ENCODE peak calls at places on chromosomes 2 and 18, in nine cellular contexts. A, C, I, M, T, B, O, L and W are unnamed samples. For H3K4me1, the result is how much of the 10 kb centered on the place peaks cover.

GRCh38 chr18:74963820-74964446 is 245.0 kb downstream of the PTGR3 start:
- DNase-seq in A (peak), C (peak), I (no peak), M (peak), T (peak), B (peak), O (peak), L (peak), W (peak)

GRCh38 chr2:79235135-79235534 is 75.6 kb upstream of the REG3A start:
- DNase-seq in A (no peak), C (no peak), I (no peak), M (peak), T (no peak), B (no peak), O (no peak), L (no peak), W (peak)

GRCh38 chr2:79487371-79487770 is 25.5 kb upstream of the CTNNA2 start:
- DNase-seq in A (no peak), C (no peak), I (no peak), M (no peak), T (no peak), B (no peak), O (no peak), L (no peak), W (no peak)

GRCh38 chr2:104504331-104505073 is 349.4 kb upstream of the POU3F3 start:
- DNase-seq in A (no peak), C (no peak), I (no peak), M (no peak), T (no peak), B (no peak), O (no peak), L (no peak), W (peak)

GRCh38 chr2:108627911-108628567 is 91.2 kb upstream of the RANBP2 start:
- DNase-seq in A (no peak), C (no peak), I (no peak), M (no peak), T (no peak), B (no peak), O (peak), L (no peak), W (no peak)

GRCh38 chr2:23327897-23328296 is 57.1 kb upstream of the KLHL29 start:
- DNase-seq in A (no peak), C (no peak), I (no peak), M (no peak), T (no peak), B (no peak), O (no peak), L (no peak), W (peak)

GRCh38 chr2:37181726-37182684 is 6.5 kb downstream of the SULT6B1 start:
- DNase-seq in A (no peak), C (peak), I (no peak), M (no peak), T (peak), B (no peak), O (no peak), L (peak), W (no peak)

GRCh38 chr2:73291093-73291460 is 2.3 kb downstream of the EGR4 start:
- DNase-seq in A (no peak), C (peak), I (peak), M (peak), T (peak), B (peak), O (peak), L (peak), W (peak)

GRCh38 chr2:173588931-173589369 is 234.3 kb downstream of the CDCA7 start:
- DNase-seq in A (no peak), C (no peak), I (no peak), M (no peak), T (no peak), B (peak), O (no peak), L (no peak), W (no peak)

GRCh38 chr2:39615675-39616074 is 50.0 kb upstream of the TMEM178A start:
- DNase-seq in A (no peak), C (no peak), I (no peak), M (peak), T (no peak), B (no peak), O (no peak), L (no peak), W (no peak)

GRCh38 chr18:22559414-22560282 is 141.9 kb upstream of the CTAGE1 start:
- DNase-seq in A (no peak), C (peak), I (peak), M (peak), T (peak), B (peak), O (peak), L (peak), W (peak)

GRCh38 chr18:71304856-71305255 is 1016.0 kb downstream of the SOCS6 start:
- DNase-seq in A (no peak), C (no peak), I (no peak), M (peak), T (no peak), B (no peak), O (no peak), L (no peak), W (peak)

GRCh38 chr2:134231965-134232340 is 21.9 kb upstream of the MGAT5 start:
- DNase-seq in A (no peak), C (no peak), I (no peak), M (no peak), T (peak), B (peak), O (no peak), L (peak), W (no peak)

GRCh38 chr2:191304939-191305875 is 60.0 kb downstream of the MYO1B start:
- DNase-seq in A (no peak), C (peak), I (no peak), M (peak), T (peak), B (no peak), O (no peak), L (peak), W (no peak)

GRCh38 chr2:101806123-101806522 is 108.6 kb downstream of the MAP4K4 start:
- DNase-seq in A (peak), C (no peak), I (no peak), M (no peak), T (peak), B (peak), O (no peak), L (peak), W (peak)

GRCh38 chr18:3350566-3351527 is 88.9 kb downstream of the MYL12B start:
- DNase-seq in A (peak), C (no peak), I (no peak), M (no peak), T (no peak), B (peak), O (no peak), L (peak), W (no peak)

GRCh38 chr2:215059724-215060123 is 78.7 kb downstream of the ABCA12 start:
- DNase-seq in A (no peak), C (no peak), I (no peak), M (no peak), T (peak), B (no peak), O (no peak), L (no peak), W (no peak)

GRCh38 chr2:236748801-236749200 is 179.2 kb downstream of the ACKR3 start:
- DNase-seq in A (no peak), C (no peak), I (peak), M (peak), T (no peak), B (no peak), O (no peak), L (no peak), W (no peak)

GRCh38 chr2:48026865-48027264 is 120.6 kb upstream of the FBXO11 start:
- DNase-seq in A (no peak), C (no peak), I (no peak), M (no peak), T (no peak), B (no peak), O (no peak), L (no peak), W (no peak)

GRCh38 chr2:100865819-100866462 is 46.0 kb downstream of the NPAS2 start:
- DNase-seq in A (no peak), C (peak), I (no peak), M (no peak), T (peak), B (peak), O (no peak), L (peak), W (peak)

GRCh38 chr18:55877321-55877720 is 289.3 kb upstream of the TCF4 start:
- DNase-seq in A (no peak), C (no peak), I (no peak), M (no peak), T (no peak), B (no peak), O (no peak), L (no peak), W (no peak)

GRCh38 chr2:30003128-30003527 is 81.7 kb upstream of the ALK start:
- DNase-seq in A (no peak), C (no peak), I (no peak), M (no peak), T (no peak), B (no peak), O (no peak), L (no peak), W (no peak)

GRCh38 chr2:213723707-213724106 is 439.4 kb downstream of the SPAG16 start:
- DNase-seq in A (no peak), C (no peak), I (no peak), M (no peak), T (peak), B (peak), O (peak), L (no peak), W (no peak)

GRCh38 chr2:170715932-170716777 is 1.0 kb downstream of the SP5 start:
- DNase-seq in A (no peak), C (no peak), I (peak), M (peak), T (no peak), B (no peak), O (no peak), L (no peak), W (peak)

GRCh38 chr2:28643911-28644334 is 107.7 kb upstream of the PPP1CB start:
- DNase-seq in A (no peak), C (peak), I (no peak), M (no peak), T (peak), B (peak), O (no peak), L (peak), W (no peak)

GRCh38 chr2:215782271-215782670 is 231.1 kb downstream of the MREG start:
- DNase-seq in A (no peak), C (no peak), I (no peak), M (no peak), T (no peak), B (no peak), O (no peak), L (no peak), W (no peak)

GRCh38 chr2:3464401-3465005 is 54.8 kb downstream of the ADI1 start:
- DNase-seq in A (no peak), C (no peak), I (no peak), M (no peak), T (no peak), B (no peak), O (no peak), L (no peak), W (no peak)

GRCh38 chr2:112658301-112658700 is 12.6 kb downstream of the SLC20A1 start:
- DNase-seq in A (no peak), C (no peak), I (no peak), M (no peak), T (no peak), B (no peak), O (no peak), L (no peak), W (no peak)

GRCh38 chr2:45380131-45380836 is 230.8 kb downstream of the SRBD1 start:
- DNase-seq in A (no peak), C (peak), I (no peak), M (no peak), T (peak), B (peak), O (no peak), L (peak), W (no peak)

GRCh38 chr2:129067070-129067469 is 748.4 kb upstream of the HS6ST1 start:
- DNase-seq in A (no peak), C (no peak), I (no peak), M (no peak), T (no peak), B (no peak), O (no peak), L (no peak), W (no peak)

GRCh38 chr2:219542931-219543595 is 546 bp downstream of the CHPF start:
- DNase-seq in A (no peak), C (peak), I (no peak), M (peak), T (peak), B (peak), O (peak), L (peak), W (no peak)

GRCh38 chr2:96920801-96921560 is 51.1 kb upstream of the SEMA4C start:
- DNase-seq in A (no peak), C (no peak), I (no peak), M (no peak), T (no peak), B (no peak), O (no peak), L (no peak), W (no peak)

GRCh38 chr2:206968139-206969086 is 29.1 kb downstream of the CPO start:
- DNase-seq in A (no peak), C (no peak), I (no peak), M (no peak), T (peak), B (peak), O (no peak), L (peak), W (no peak)

DNA sequence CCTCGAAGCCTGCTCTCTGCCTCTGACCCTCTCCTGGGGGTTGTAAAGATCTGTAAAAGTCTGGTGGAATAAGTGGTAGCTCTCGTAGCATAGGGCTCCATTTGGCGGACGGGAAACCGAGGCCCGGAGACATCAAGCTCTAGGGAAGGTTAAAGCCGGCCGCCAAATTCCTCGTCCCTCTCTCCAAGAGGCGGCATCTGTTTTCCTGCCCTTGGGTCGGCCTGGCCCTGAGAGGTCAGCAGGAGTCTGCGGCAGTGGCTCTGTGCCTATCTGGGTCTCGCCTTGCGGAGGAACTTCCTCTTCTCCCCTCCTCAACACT is 72.4 kb downstream of the TEX51 start:
- DNase-seq in A (no peak), C (no peak), I (peak), M (no peak), T (no peak), B (no peak), O (no peak), L (no peak), W (no peak)
- H3K9ac ChIP-seq in A (no peak), C (no peak), I (no peak), M (no peak), T (no peak), B (no peak), O (no peak), L (no peak), W (no peak)

GRCh38 chr2:71499691-71500090 is 46.3 kb downstream of the DYSF start:
- DNase-seq in A (no peak), C (no peak), I (no peak), M (no peak), T (no peak), B (no peak), O (no peak), L (no peak), W (peak)
- H3K4me1 ChIP-seq in A (half or more), C (under half), I (under half), M (under half), T (under half), B (under half), O (under half), L (under half), W (under half)

GRCh38 chr18:48100712-48101165 is 170.3 kb upstream of the SMAD2 start:
- DNase-seq in A (no peak), C (no peak), I (peak), M (peak), T (no peak), B (no peak), O (no peak), L (no peak), W (peak)
- H3K4me3 ChIP-seq in A (no peak), C (no peak), I (no peak), M (no peak), T (no peak), B (no peak), O (no peak), L (no peak), W (no peak)

GRCh38 chr2:229130522-229130921 is 140.6 kb downstream of the PID1 start:
- DNase-seq in A (no peak), C (no peak), I (no peak), M (no peak), T (peak), B (no peak), O (no peak), L (no peak), W (no peak)

GRCh38 chr2:229133155-229133772 is 137.8 kb downstream of the PID1 start:
- DNase-seq in A (peak), C (peak), I (no peak), M (peak), T (peak), B (peak), O (no peak), L (peak), W (no peak)

GRCh38 chr2:229127471-229127870 is 143.6 kb downstream of the PID1 start:
- DNase-seq in A (no peak), C (no peak), I (no peak), M (no peak), T (no peak), B (no peak), O (no peak), L (no peak), W (no peak)

GRCh38 chr2:229129738-229130371 is 141.2 kb downstream of the PID1 start:
- DNase-seq in A (no peak), C (peak), I (no peak), M (no peak), T (no peak), B (peak), O (no peak), L (peak), W (peak)

GRCh38 chr2:229132236-229132635 is 138.9 kb downstream of the PID1 start:
- DNase-seq in A (no peak), C (no peak), I (no peak), M (no peak), T (no peak), B (no peak), O (no peak), L (no peak), W (no peak)
- H3K9ac ChIP-seq in A (no peak), C (no peak), I (no peak), M (no peak), T (no peak), B (no peak), O (no peak), L (no peak), W (no peak)

GRCh38 chr18:79467126-79467525 is 71.4 kb downstream of the NFATC1 start:
- DNase-seq in A (no peak), C (no peak), I (no peak), M (no peak), T (no peak), B (no peak), O (no peak), L (no peak), W (no peak)

GRCh38 chr18:79469309-79469708 is 73.6 kb downstream of the NFATC1 start:
- DNase-seq in A (no peak), C (no peak), I (no peak), M (no peak), T (no peak), B (no peak), O (no peak), L (no peak), W (no peak)

GRCh38 chr18:79463424-79463960 is 67.8 kb downstream of the NFATC1 start:
- DNase-seq in A (no peak), C (no peak), I (no peak), M (no peak), T (no peak), B (no peak), O (no peak), L (no peak), W (no peak)

GRCh38 chr18:79466591-79466990 is 70.9 kb downstream of the NFATC1 start:
- DNase-seq in A (no peak), C (no peak), I (no peak), M (no peak), T (no peak), B (no peak), O (peak), L (no peak), W (no peak)

GRCh38 chr18:79465392-79465991 is 69.8 kb downstream of the NFATC1 start:
- DNase-seq in A (no peak), C (no peak), I (peak), M (peak), T (no peak), B (no peak), O (peak), L (no peak), W (peak)
- H3K4me1 ChIP-seq in A (under half), C (under half), I (under half), M (under half), T (under half), B (under half), O (under half), L (under half), W (under half)

GRCh38 chr2:64656379-64656778 is 2.7 kb upstream of the SERTAD2 start:
- DNase-seq in A (no peak), C (no peak), I (no peak), M (no peak), T (no peak), B (no peak), O (peak), L (no peak), W (no peak)

GRCh38 chr2:64658269-64658668 is 4.6 kb upstream of the SERTAD2 start:
- DNase-seq in A (no peak), C (no peak), I (no peak), M (no peak), T (no peak), B (no peak), O (no peak), L (no peak), W (no peak)

GRCh38 chr2:64655873-64656272 is 2.2 kb upstream of the SERTAD2 start:
- DNase-seq in A (no peak), C (no peak), I (no peak), M (no peak), T (no peak), B (no peak), O (peak), L (no peak), W (no peak)

GRCh38 chr2:64659252-64659651 is 5.5 kb upstream of the SERTAD2 start:
- DNase-seq in A (no peak), C (no peak), I (no peak), M (no peak), T (no peak), B (no peak), O (no peak), L (no peak), W (no peak)

DNA sequence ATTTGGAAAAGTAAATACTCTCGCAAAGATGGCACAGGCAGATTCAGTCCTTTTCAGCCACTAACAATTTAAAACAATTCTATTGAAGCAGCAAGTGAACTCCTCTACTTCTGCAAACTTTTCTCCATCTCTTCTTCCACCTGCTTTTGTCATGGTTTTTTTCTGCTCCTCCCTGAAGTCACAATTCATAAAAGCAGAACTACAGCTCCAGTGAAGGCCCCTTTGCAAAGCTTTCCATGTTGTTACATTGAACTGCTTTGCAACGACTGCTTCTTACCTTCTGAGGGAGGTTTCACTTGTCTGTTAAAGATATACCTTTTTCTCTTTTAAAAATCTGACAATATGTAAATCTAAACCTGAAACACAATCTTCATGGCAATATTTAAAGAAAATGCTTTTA is 3.7 kb upstream of the SERTAD2 start:
- DNase-seq in A (no peak), C (no peak), I (no peak), M (no peak), T (no peak), B (no peak), O (peak), L (no peak), W (no peak)
- H3K4me3 ChIP-seq in A (no peak), C (no peak), I (no peak), M (no peak), T (no peak), B (no peak), O (no peak), L (no peak), W (no peak)

GRCh38 chr2:203835867-203836800 is 31.4 kb upstream of the CTLA4 start:
- DNase-seq in A (no peak), C (no peak), I (no peak), M (no peak), T (no peak), B (no peak), O (no peak), L (no peak), W (no peak)
- H3K9ac ChIP-seq in A (no peak), C (no peak), I (no peak), M (no peak), T (no peak), B (no peak), O (no peak), L (no peak), W (no peak)